ENCODE peak calls at places on chromosomes 11 and 22, in five cellular contexts. J is uterus, N is transverse colon, E is tibial nerve, M is HepG2. O is an unnamed sample.
A peak's percentile ranks its signal among the peaks of the same experiment; 100 is the strongest.

GRCh38 chr22:50376064-50376747 is 33.1 kb downstream of the PPP6R2 start:
- DNase-seq in J (no peak), N (no peak), E (no peak), M (no peak), O (no peak)

GRCh38 chr11:7575841-7576451 is 62.1 kb downstream of the PPFIBP2 start:
- DNase-seq in J (no peak), N (peak; percentile 78), E (no peak), M (peak; percentile 26), O (peak; percentile 85)

GRCh38 chr11:73838443-73839122 is 38.1 kb downstream of the COA4 start:
- DNase-seq in J (no peak), N (no peak), E (no peak), M (no peak), O (no peak)

GRCh38 chr22:17234144-17234623 is 14.9 kb upstream of the ADA2 start:
- DNase-seq in J (no peak), N (no peak), E (no peak), M (no peak), O (no peak)

GRCh38 chr11:58024601-58025091 is 965 bp downstream of the OR9Q1 start:
- DNase-seq in J (peak; percentile 75), N (peak; percentile 77), E (peak; percentile 52), M (no peak), O (peak; percentile 78)

GRCh38 chr11:73866586-73866996 is 10.1 kb downstream of the COA4 start:
- DNase-seq in J (peak; percentile 65), N (peak; percentile 21), E (no peak), M (peak; percentile 52), O (no peak)

GRCh38 chr11:36240746-36241295 is 48.4 kb downstream of the COMMD9 start:
- DNase-seq in J (no peak), N (no peak), E (no peak), M (no peak), O (no peak)

GRCh38 chr11:100682247-100682969 is 4.7 kb upstream of the ARHGAP42 start:
- DNase-seq in J (no peak), N (no peak), E (no peak), M (no peak), O (no peak)

GRCh38 chr11:2798951-2799761 is 86.4 kb downstream of the CDKN1C start:
- DNase-seq in J (no peak), N (peak; percentile 2), E (peak; percentile 7), M (peak; percentile 21), O (peak; percentile 34)

GRCh38 chr22:24008381-24009226 is 2.5 kb upstream of the CABIN1 start:
- DNase-seq in J (no peak), N (no peak), E (no peak), M (peak; percentile 83), O (no peak)

GRCh38 chr11:117992620-117993019 is 6.4 kb downstream of the IL10RA start:
- DNase-seq in J (no peak), N (no peak), E (no peak), M (no peak), O (no peak)

GRCh38 chr22:31626427-31627150 is 35.4 kb downstream of the PISD start:
- DNase-seq in J (no peak), N (no peak), E (no peak), M (peak; percentile 58), O (peak; percentile 49)

GRCh38 chr11:118001494-118001971 is 15.3 kb downstream of the IL10RA start:
- DNase-seq in J (no peak), N (no peak), E (no peak), M (no peak), O (no peak)

GRCh38 chr11:114265084-114265878 is 30.9 kb upstream of the NNMT start:
- DNase-seq in J (no peak), N (no peak), E (no peak), M (no peak), O (no peak)

GRCh38 chr11:114678125-114679036 is at the start of gene NXPE2:
- DNase-seq in J (no peak), N (peak; percentile 76), E (no peak), M (no peak), O (peak; percentile 68)

GRCh38 chr22:38494498-38494897 is 11.6 kb downstream of the DDX17 start:
- DNase-seq in J (no peak), N (no peak), E (no peak), M (no peak), O (no peak)

GRCh38 chr22:25680949-25681348 is 61.0 kb upstream of the MYO18B start:
- DNase-seq in J (no peak), N (no peak), E (no peak), M (no peak), O (no peak)

GRCh38 chr22:32528984-32529982 is 54.7 kb downstream of the FBXO7 start:
- DNase-seq in J (peak; percentile 94), N (peak; percentile 87), E (peak; percentile 86), M (peak; percentile 91), O (peak; percentile 63)

GRCh38 chr11:127805771-127806170 is 781.6 kb downstream of the ETS1 start:
- DNase-seq in J (no peak), N (no peak), E (no peak), M (no peak), O (no peak)

GRCh38 chr11:118370774-118371173 is 11.4 kb downstream of the UBE4A start:
- DNase-seq in J (no peak), N (no peak), E (no peak), M (no peak), O (no peak)

GRCh38 chr22:46764140-46764680 is 1.8 kb downstream of the TBC1D22A start:
- DNase-seq in J (no peak), N (no peak), E (no peak), M (no peak), O (no peak)

GRCh38 chr22:22721681-22722309 is 77.4 kb downstream of the GGTLC2 start:
- DNase-seq in J (no peak), N (no peak), E (no peak), M (no peak), O (no peak)

GRCh38 chr11:19869466-19869865 is 156.8 kb downstream of the NAV2 start:
- DNase-seq in J (no peak), N (no peak), E (no peak), M (no peak), O (no peak)

GRCh38 chr11:120547871-120548681 is 36.5 kb downstream of the GRIK4 start:
- DNase-seq in J (peak; percentile 59), N (peak; percentile 46), E (peak; percentile 29), M (peak; percentile 91), O (peak; percentile 60)

GRCh38 chr11:40491341-40491740 is 968.1 kb downstream of the LRRC4C start:
- DNase-seq in J (no peak), N (no peak), E (no peak), M (no peak), O (no peak)

GRCh38 chr11:84103096-84103495 is 816.9 kb upstream of the CCDC90B start:
- DNase-seq in J (no peak), N (no peak), E (no peak), M (no peak), O (no peak)

GRCh38 chr22:25661067-25661466 is 80.9 kb upstream of the MYO18B start:
- DNase-seq in J (no peak), N (no peak), E (no peak), M (no peak), O (no peak)

GRCh38 chr11:33310720-33311500 is 53.7 kb downstream of the HIPK3 start:
- DNase-seq in J (no peak), N (no peak), E (no peak), M (no peak), O (no peak)

GRCh38 chr22:22422629-22423112 is 85.9 kb downstream of the ZNF280B start:
- DNase-seq in J (no peak), N (peak; percentile 79), E (peak; percentile 39), M (peak; percentile 56), O (peak; percentile 72)

GRCh38 chr11:119759747-119760412 is 30.9 kb upstream of the NECTIN1 start:
- DNase-seq in J (no peak), N (no peak), E (no peak), M (no peak), O (no peak)

GRCh38 chr11:69094915-69095290 is 46.2 kb downstream of the TPCN2 start:
- DNase-seq in J (no peak), N (no peak), E (no peak), M (no peak), O (no peak)
- TF ChIP-seq POLR2A in J (no peak), N (no peak), E (no peak), M (no peak), O (no peak)

DNA sequence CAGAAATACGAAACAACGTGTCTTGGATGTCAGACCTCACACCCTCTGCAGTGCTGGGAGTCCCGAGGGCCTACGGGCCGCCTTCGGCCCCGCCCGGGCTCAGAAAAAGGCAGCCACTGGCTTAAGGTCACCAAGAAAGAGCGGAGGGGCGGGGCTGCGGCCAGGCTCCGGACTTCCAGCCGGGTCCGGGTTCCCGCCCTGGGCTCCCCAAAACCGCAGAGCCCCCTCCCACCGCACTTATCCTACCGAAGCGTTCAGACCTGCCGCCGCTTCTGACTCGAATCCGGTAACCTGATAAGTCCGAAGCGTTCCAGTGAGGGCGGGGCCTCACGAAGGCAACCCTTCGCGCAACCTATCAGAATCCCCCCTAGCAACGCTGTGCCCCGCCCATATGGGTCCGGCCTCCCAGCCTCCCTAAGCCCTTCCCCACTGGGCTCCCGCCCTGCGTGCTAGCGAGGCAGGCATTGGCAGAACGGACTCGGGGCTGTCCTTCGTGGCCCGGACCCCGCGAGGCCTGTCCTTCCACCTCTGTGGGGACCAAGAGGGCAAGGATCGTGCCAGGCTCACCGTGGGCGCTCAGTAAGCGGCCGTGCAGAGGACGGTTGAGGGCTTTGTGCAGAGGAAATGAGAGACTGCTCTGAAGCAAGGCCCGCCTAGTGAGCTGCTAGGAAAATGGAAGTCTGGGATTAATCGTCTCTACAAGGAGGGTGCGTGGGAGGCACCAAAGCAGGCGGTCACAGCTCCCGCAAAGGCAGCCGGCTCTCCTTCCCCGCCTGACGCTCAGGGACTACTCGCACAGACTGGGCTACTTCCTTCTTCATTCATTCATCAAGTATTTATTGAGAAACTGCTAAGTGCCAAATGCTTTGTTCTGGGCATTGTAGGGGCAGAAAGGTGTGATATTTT is at the start of gene NAGA:
- DNase-seq in J (peak; percentile 96), N (peak; percentile 97), E (peak; percentile 94), M (peak; percentile 92), O (peak; percentile 98)
- TF ChIP-seq POLR2A in J (peak; percentile 90), N (peak; percentile 90), E (peak; percentile 89), M (peak; percentile 92), O (peak; percentile 93)

DNA sequence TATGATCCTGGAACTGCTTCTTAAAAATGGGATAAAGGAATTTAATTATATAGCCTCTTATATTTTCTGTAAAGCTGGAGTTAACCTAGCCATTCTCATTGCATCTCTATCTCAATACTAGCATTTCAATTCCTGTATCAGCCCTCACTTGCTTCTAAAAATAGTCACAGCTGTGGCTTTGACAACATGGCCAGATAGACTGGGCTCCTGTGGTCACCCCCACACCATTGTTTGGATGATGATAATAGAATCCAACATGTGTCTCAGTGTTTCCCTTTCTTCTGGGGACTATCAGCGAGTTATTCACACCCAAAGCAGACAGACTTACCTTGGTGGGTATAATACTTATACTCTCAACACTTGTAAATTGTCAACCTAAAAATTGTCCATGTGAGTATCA is 6.9 kb downstream of the VWA5A start:
- DNase-seq in J (no peak), N (no peak), E (no peak), M (no peak), O (no peak)
- TF ChIP-seq POLR2A in J (no peak), N (no peak), E (no peak), M (no peak), O (no peak)

GRCh38 chr22:20498913-20499312 is 3.3 kb upstream of the KLHL22 start:
- DNase-seq in J (no peak), N (no peak), E (no peak), M (no peak), O (no peak)

GRCh38 chr22:20494978-20495860 is at the start of gene KLHL22:
- DNase-seq in J (peak; percentile 34), N (peak; percentile 44), E (no peak), M (peak; percentile 26), O (peak; percentile 52)

GRCh38 chr22:20499769-20500168 is 4.2 kb upstream of the KLHL22 start:
- DNase-seq in J (no peak), N (peak; percentile 20), E (no peak), M (no peak), O (no peak)

GRCh38 chr22:20497426-20497825 is 1.8 kb upstream of the KLHL22 start:
- DNase-seq in J (no peak), N (no peak), E (no peak), M (no peak), O (no peak)

GRCh38 chr22:20495861-20496681 is 476 bp upstream of the KLHL22 start:
- DNase-seq in J (peak; percentile 87), N (peak; percentile 94), E (peak; percentile 79), M (peak; percentile 76), O (peak; percentile 96)
- TF ChIP-seq POLR2A in J (peak; percentile 74), N (peak; percentile 87), E (peak; percentile 66), M (peak; percentile 87), O (peak; percentile 74)